ENCODE peak calls at places on chromosomes 6 and 20, in ten cellular contexts. R is fibroblast of lung; T is CD8-positive, alpha-beta T cell; G is upper lobe of right lung; E is tibial nerve; O is heart left ventricle; X is heart right ventricle; V is thyroid gland; Z is H1; U is lower lobe of right lung. J is an unnamed sample. For H3K36me3, the result is how much of the 10 kb centered on the place peaks cover.

GRCh38 chr6:109454483-109455160 is 950 bp downstream of the MICAL1 start:
- DNase-seq in R (peak), T (peak), G (peak), E (peak), O (peak), X (peak), V (peak), Z (no peak), U (peak), J (no peak)

GRCh38 chr6:166483026-166483425 is 100.3 kb upstream of the MPC1 start:
- DNase-seq in R (no peak), T (no peak), G (no peak), E (no peak), O (no peak), X (no peak), V (no peak), Z (no peak), U (no peak), J (no peak)

GRCh38 chr20:52434041-52434425 is 242.5 kb upstream of the ZFP64 start:
- DNase-seq in R (no peak), T (no peak), G (no peak), E (no peak), O (no peak), X (no peak), V (no peak), Z (no peak), U (no peak), J (no peak)

GRCh38 chr20:37821691-37822655 is 81.0 kb upstream of the VSTM2L start:
- DNase-seq in R (peak), T (no peak), G (no peak), E (no peak), O (no peak), X (no peak), V (no peak), Z (no peak), U (no peak), J (peak)

GRCh38 chr6:24743265-24743943 is 24.4 kb upstream of the C6orf62 start:
- DNase-seq in R (peak), T (no peak), G (no peak), E (no peak), O (no peak), X (no peak), V (no peak), Z (no peak), U (no peak), J (peak)

GRCh38 chr20:57264908-57265648 is 1.4 kb downstream of the BMP7 start:
- DNase-seq in R (no peak), T (no peak), G (no peak), E (no peak), O (no peak), X (no peak), V (peak), Z (no peak), U (no peak), J (no peak)

GRCh38 chr6:455835-456234 is 64.3 kb downstream of the IRF4 start:
- DNase-seq in R (no peak), T (no peak), G (no peak), E (no peak), O (no peak), X (no peak), V (no peak), Z (no peak), U (no peak), J (no peak)

GRCh38 chr6:47342824-47343223 is 33.1 kb upstream of the TNFRSF21 start:
- DNase-seq in R (peak), T (no peak), G (no peak), E (no peak), O (no peak), X (no peak), V (no peak), Z (no peak), U (no peak), J (no peak)

GRCh38 chr6:169424821-169425240 is 171.2 kb upstream of the THBS2 start:
- DNase-seq in R (peak), T (no peak), G (no peak), E (no peak), O (no peak), X (no peak), V (peak), Z (no peak), U (no peak), J (no peak)

GRCh38 chr20:62266340-62266739 is 28.0 kb downstream of the OSBPL2 start:
- DNase-seq in R (peak), T (no peak), G (no peak), E (no peak), O (no peak), X (no peak), V (peak), Z (no peak), U (no peak), J (no peak)

GRCh38 chr6:130366011-130366963 is at the start of gene TMEM200A:
- DNase-seq in R (peak), T (no peak), G (peak), E (peak), O (peak), X (no peak), V (peak), Z (peak), U (peak), J (no peak)

GRCh38 chr20:4657096-4657495 is 64.6 kb upstream of the PRND start:
- DNase-seq in R (no peak), T (no peak), G (no peak), E (no peak), O (no peak), X (no peak), V (no peak), Z (no peak), U (no peak), J (no peak)

GRCh38 chr6:105991561-105992314 is 94.4 kb upstream of the PRDM1 start:
- DNase-seq in R (no peak), T (peak), G (no peak), E (no peak), O (no peak), X (no peak), V (peak), Z (no peak), U (peak), J (no peak)

GRCh38 chr6:41641352-41641925 is 3.2 kb downstream of the MDFI start:
- DNase-seq in R (no peak), T (no peak), G (peak), E (no peak), O (peak), X (no peak), V (no peak), Z (no peak), U (peak), J (no peak)
- H3K4me3 ChIP-seq in R (no peak), T (no peak), G (no peak), E (no peak), O (no peak), X (no peak), V (no peak), Z (no peak), U (no peak), J (no peak)

DNA sequence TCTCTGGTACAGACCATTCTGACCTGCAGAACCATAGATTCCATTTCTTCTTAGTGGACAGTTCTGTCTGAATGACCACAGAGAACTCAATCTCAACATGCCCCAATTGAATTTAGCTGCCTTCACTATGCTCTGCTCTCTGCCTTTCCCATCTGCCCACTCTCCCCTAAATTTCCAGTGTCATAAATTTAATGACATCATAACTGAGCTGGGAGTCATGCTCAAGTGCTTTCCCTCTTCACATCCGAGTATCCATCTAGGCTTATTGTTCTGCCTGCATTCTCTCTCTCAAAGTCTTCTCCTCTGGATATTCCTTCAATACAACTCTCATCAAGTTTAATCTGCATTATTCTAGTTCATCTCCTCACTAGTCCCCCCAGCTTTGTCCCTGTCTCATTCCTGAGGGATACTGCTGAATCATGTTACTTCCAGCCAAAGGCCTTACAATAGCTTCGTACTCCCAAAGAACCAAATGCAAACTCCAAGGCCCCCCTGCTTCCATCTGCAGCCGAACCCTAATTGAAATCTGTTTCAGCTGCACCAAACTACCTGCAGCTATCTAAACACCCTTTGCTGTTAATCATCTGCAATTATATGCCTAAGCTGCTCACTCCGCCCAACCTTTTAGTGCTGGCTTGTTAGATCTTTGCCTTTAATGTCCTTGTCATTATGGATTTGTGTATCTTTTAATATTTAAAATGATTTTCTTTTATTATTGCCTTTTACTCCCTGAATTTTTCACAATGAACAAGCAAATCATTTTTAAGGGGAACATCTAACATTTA is 46.1 kb downstream of the SLC35B3 start:
- DNase-seq in R (no peak), T (no peak), G (no peak), E (no peak), O (no peak), X (no peak), V (no peak), Z (no peak), U (no peak), J (no peak)
- TF ChIP-seq CTCF in R (no peak), T (no peak), G (no peak), E (no peak), O (no peak), X (no peak), V (no peak), Z (no peak), U (no peak), J (no peak)

DNA sequence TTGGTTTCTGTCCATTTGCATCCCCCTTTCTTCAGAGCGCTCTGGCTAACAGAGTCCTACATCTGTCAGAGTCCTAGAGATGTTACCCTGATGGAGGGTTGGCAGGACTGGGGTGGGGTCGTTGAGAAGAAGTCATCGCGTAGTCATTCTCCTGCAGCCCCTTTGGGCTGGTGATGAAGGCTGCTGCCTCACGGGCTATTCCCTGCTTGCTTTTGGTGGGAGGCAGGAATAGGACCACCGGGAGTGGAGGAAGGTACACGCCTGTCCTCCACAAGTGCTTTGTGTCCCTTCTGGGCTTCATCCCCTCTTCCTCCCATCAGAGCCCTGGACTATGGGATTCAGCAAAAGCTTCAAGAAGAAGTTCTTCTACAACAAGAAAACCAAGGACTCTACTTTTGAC is 20.9 kb downstream of the CCDC167 start:
- DNase-seq in R (no peak), T (no peak), G (no peak), E (no peak), O (no peak), X (no peak), V (no peak), Z (no peak), U (no peak), J (no peak)
- H3K36me3 ChIP-seq in R (under half), T (half or more), G (half or more), E (under half), O (half or more), X (under half), V (under half), Z (under half), U (half or more), J (under half)

GRCh38 chr20:46175127-46175494 is 57.0 kb downstream of the CD40 start:
- DNase-seq in R (no peak), T (no peak), G (no peak), E (no peak), O (no peak), X (no peak), V (no peak), Z (no peak), U (no peak), J (no peak)
- H3K4me3 ChIP-seq in R (no peak), T (no peak), G (no peak), E (no peak), O (no peak), X (no peak), V (no peak), Z (no peak), U (no peak), J (no peak)

GRCh38 chr6:142823579-142823902 is 121.4 kb downstream of the HIVEP2 start:
- DNase-seq in R (no peak), T (no peak), G (no peak), E (no peak), O (no peak), X (no peak), V (no peak), Z (no peak), U (no peak), J (no peak)

GRCh38 chr6:142822383-142822782 is 122.6 kb downstream of the HIVEP2 start:
- DNase-seq in R (no peak), T (no peak), G (no peak), E (no peak), O (no peak), X (no peak), V (no peak), Z (no peak), U (no peak), J (no peak)

GRCh38 chr6:142821860-142822259 is 123.1 kb downstream of the HIVEP2 start:
- DNase-seq in R (no peak), T (no peak), G (no peak), E (no peak), O (no peak), X (no peak), V (peak), Z (no peak), U (no peak), J (no peak)

GRCh38 chr6:142824491-142824890 is 120.5 kb downstream of the HIVEP2 start:
- DNase-seq in R (no peak), T (no peak), G (no peak), E (no peak), O (no peak), X (no peak), V (no peak), Z (no peak), U (no peak), J (no peak)

DNA sequence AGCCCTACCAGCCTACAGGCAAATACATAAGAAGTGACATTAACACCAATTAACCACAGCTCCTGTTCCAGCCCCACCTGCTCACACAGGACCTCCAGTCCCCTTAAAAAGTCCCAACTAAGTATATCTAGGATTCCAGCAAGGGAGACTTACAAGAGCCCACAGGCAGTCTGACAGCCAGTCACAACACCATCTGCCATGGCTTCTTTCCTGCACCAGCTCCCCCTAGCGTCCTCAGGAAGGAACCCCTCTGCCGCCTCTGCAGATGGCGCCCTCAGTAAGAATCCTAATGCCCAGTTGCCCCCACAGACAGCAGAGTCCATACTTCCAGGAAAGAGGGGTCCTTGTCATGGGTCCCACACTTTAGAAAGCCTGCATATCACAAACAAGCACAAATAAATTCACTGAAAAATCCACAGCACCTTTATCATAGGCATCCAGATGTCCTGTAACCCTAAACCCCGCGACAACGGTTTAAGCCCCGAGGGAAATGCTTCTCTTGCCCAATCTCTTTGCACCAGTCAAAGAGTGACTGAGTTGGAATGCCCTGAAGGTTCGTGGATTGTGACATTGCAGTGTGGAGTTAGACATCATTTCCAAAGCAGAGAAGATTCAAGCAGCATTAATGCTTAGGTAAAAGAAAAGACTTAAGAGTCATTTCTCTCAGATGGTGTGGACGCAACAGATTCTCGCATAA is 121.9 kb downstream of the HIVEP2 start:
- DNase-seq in R (no peak), T (no peak), G (no peak), E (no peak), O (no peak), X (no peak), V (no peak), Z (peak), U (no peak), J (no peak)
- TF ChIP-seq CTCF in R (peak), T (no peak), G (no peak), E (no peak), O (peak), X (peak), V (no peak), Z (peak), U (no peak), J (peak)

DNA sequence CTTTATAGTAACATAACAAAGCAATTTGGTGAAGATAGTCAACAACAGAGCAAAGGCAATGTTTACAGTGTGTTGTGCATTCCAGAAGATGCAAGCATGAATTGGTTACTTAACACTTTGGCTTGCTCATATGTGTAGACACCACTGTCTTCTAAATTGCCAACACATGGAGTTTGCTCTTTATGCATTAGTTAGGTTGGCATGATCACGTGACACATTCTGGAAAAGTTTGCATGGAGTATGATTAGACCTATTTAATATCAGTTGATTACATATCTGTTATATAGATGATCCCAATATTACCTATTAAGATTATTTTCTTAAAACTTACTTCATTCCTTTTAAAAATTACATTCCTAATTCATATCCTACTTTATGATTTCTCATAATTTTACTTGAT is 197.6 kb downstream of the RIMS1 start:
- DNase-seq in R (no peak), T (no peak), G (no peak), E (no peak), O (no peak), X (no peak), V (no peak), Z (no peak), U (no peak), J (no peak)
- H3K36me3 ChIP-seq in R (under half), T (under half), G (under half), E (under half), O (under half), X (under half), V (under half), Z (under half), U (under half), J (under half)

GRCh38 chr6:148533309-148534107 is 190.9 kb downstream of the SASH1 start:
- DNase-seq in R (no peak), T (no peak), G (no peak), E (no peak), O (no peak), X (no peak), V (no peak), Z (no peak), U (no peak), J (no peak)

GRCh38 chr6:148534871-148535270 is 192.2 kb downstream of the SASH1 start:
- DNase-seq in R (no peak), T (no peak), G (no peak), E (no peak), O (no peak), X (no peak), V (no peak), Z (no peak), U (no peak), J (no peak)

GRCh38 chr6:148535976-148536375 is 193.3 kb downstream of the SASH1 start:
- DNase-seq in R (peak), T (no peak), G (no peak), E (no peak), O (no peak), X (no peak), V (no peak), Z (no peak), U (no peak), J (no peak)

GRCh38 chr6:148532698-148533097 is 190.1 kb downstream of the SASH1 start:
- DNase-seq in R (no peak), T (no peak), G (no peak), E (no peak), O (no peak), X (no peak), V (no peak), Z (no peak), U (no peak), J (no peak)

DNA sequence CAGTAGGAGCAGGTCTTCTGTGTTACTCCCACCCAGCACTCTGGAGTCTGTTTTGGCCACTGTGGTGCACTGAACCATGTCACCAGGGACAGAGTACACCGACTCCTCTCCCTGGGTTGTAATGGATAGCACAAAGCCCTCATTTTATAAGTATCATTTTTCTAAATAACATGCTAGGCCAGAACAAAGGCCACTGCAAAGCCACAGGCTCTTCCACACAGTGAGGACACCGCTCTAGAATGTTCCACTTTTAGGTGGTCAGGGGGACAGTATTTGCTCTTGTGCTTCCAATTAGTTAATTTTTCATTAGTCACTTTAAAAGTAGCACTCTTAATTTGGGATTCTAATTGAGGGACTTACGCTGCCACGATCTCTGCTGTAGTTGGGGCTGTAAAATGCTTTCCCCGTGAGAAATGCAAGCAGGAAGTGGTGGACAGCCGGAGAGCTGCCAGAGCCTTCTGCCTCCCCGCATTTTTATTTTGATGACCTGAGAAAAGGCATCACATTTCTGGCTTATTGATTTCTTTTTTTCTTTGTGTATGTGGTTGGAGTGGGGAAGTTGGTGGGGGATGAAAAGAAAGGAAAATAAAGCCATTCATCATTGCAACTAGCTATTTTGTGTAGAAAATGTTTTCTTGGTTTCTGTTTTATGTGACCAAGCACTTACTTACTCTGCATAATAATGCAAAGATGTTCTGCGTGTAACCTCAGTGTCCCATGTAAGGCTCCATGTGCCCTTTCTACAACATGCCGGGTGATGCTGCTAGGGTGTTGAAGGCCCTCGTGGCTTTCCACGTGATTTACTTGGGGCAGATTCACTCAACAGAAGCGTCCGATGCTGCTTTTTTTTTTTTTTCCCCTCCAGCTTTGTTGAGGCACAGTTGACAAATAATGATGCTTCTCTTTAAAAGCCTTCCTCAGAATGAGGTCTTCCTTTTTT is 195.9 kb downstream of the SASH1 start:
- DNase-seq in R (peak), T (no peak), G (no peak), E (no peak), O (no peak), X (no peak), V (no peak), Z (no peak), U (no peak), J (no peak)
- H3K4me3 ChIP-seq in R (peak), T (no peak), G (no peak), E (peak), O (no peak), X (no peak), V (no peak), Z (no peak), U (no peak), J (no peak)

DNA sequence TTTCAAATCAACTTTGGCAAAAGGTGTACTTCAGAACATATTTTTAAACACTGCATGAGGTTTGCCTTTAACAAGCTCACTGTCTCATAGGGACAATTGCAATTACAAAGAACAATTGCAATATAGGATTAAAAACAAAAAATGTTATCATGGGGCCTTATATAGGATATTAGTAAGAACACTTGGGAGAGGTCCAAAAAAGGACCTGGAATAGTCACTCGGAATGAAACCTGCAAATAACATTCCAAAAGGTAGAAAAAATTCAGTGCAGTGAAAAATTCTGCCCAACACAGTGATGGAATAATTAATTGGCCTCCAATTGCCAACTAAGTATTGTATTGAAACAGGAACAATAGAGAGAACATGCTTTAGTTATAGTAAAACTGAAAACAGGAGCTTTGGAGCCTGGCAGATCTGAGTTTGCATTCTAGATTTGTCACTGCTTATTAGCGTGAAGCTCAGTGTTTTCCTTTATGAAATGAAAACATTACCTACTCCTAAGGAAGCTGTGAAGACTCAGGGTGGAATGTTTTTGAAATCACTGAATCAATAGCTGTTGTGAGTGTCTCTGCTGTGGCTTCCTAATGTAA is 172.6 kb upstream of the BMP5 start:
- DNase-seq in R (no peak), T (no peak), G (no peak), E (no peak), O (no peak), X (no peak), V (no peak), Z (no peak), U (no peak), J (no peak)
- TF ChIP-seq CTCF in R (no peak), T (no peak), G (no peak), E (no peak), O (no peak), X (no peak), V (no peak), Z (no peak), U (no peak), J (no peak)

J was measured in kidney epithelial cell.